ENCODE peak calls at places on chromosome 18, in four cellular contexts. U, Q, O and M are unnamed samples.

GRCh38 chr18:48959921-48960920 is 9.5 kb upstream of the SMAD7 start:
- DNase-seq in U (peak), O (peak), Q (no peak), M (no peak)

GRCh38 chr18:45821021-45821420 is 4.5 kb upstream of the SIGLEC15 start:
- DNase-seq in O (no peak), Q (no peak), U (no peak), M (no peak)

GRCh38 chr18:48157956-48158355 is 227.5 kb upstream of the SMAD2 start:
- DNase-seq in U (no peak), O (no peak), Q (no peak), M (no peak)

GRCh38 chr18:63016270-63016669 is 300.9 kb downstream of the PHLPP1 start:
- DNase-seq in Q (peak), O (peak), U (peak), M (peak)

GRCh38 chr18:63213936-63214671 is 105.5 kb downstream of the BCL2 start:
- DNase-seq in U (no peak), O (no peak), Q (no peak), M (no peak)

GRCh38 chr18:8333961-8334360 is 275.3 kb upstream of the RAB12 start:
- DNase-seq in Q (no peak), U (no peak), O (no peak), M (no peak)

GRCh38 chr18:62868645-62869044 is 153.3 kb downstream of the PHLPP1 start:
- DNase-seq in Q (no peak), O (no peak), U (no peak), M (no peak)

GRCh38 chr18:54679318-54680149 is 88.5 kb downstream of the DYNAP start:
- DNase-seq in Q (peak), U (peak), O (peak), M (peak)

GRCh38 chr18:21194871-21195771 is 46.9 kb upstream of the GREB1L start:
- DNase-seq in O (no peak), U (peak), Q (no peak), M (no peak)

GRCh38 chr18:62976227-62976626 is 260.9 kb downstream of the PHLPP1 start:
- DNase-seq in O (no peak), Q (no peak), U (no peak), M (no peak)

GRCh38 chr18:9737814-9738160 is 29.7 kb downstream of the RAB31 start:
- DNase-seq in O (no peak), Q (no peak), U (peak), M (no peak)

GRCh38 chr18:25456284-25456683 is 104.3 kb upstream of the ZNF521 start:
- DNase-seq in Q (no peak), U (no peak), O (no peak), M (no peak)